ENCODE peak calls at places on chromosomes 12 and 14, in four cellular contexts. M is GM19239, E is head of caudate nucleus, I is H7. S is an unnamed sample.

GRCh38 chr14:101322223-101322622 is 239.1 kb upstream of the DIO3 start:
- DNase-seq in M (no peak), E (no peak), I (no peak), S (no peak)

GRCh38 chr14:69008411-69008810 is 29.3 kb upstream of the ACTN1 start:
- DNase-seq in M (no peak), E (no peak), I (no peak), S (no peak)

GRCh38 chr12:120539303-120539702 is 5.1 kb downstream of the RNF10 start:
- DNase-seq in M (no peak), E (no peak), I (no peak), S (no peak)

GRCh38 chr14:37464192-37464858 is 130.7 kb downstream of the FOXA1 start:
- DNase-seq in M (no peak), E (no peak), I (no peak), S (no peak)

GRCh38 chr12:105523164-105524057 is 192.9 kb downstream of the C12orf75 start:
- DNase-seq in M (no peak), E (no peak), I (no peak), S (no peak)

GRCh38 chr12:65474831-65475230 is 196.3 kb downstream of the MSRB3 start:
- DNase-seq in M (no peak), E (no peak), I (no peak), S (no peak)

GRCh38 chr12:21710944-21711343 is 53.3 kb upstream of the LDHB start:
- DNase-seq in M (no peak), E (no peak), I (no peak), S (no peak)

GRCh38 chr12:42270596-42270995 is 32.5 kb upstream of the YAF2 start:
- DNase-seq in M (no peak), E (no peak), I (no peak), S (no peak)

GRCh38 chr14:74302160-74302628 is 540 bp downstream of the ABCD4 start:
- DNase-seq in M (peak; percentile 57), E (no peak), I (peak; percentile 48), S (no peak)

GRCh38 chr12:6224550-6224949 is 24.4 kb downstream of the CD9 start:
- DNase-seq in M (no peak), E (peak; percentile 88), I (no peak), S (no peak)

GRCh38 chr12:102026728-102027127 is 35.1 kb downstream of the WASHC3 start:
- DNase-seq in M (no peak), E (no peak), I (peak; percentile 16), S (no peak)

GRCh38 chr12:114841557-114842251 is 157.7 kb upstream of the TBX3 start:
- DNase-seq in M (no peak), E (no peak), I (peak; percentile 69), S (no peak)

GRCh38 chr12:66441905-66442559 is 139.7 kb downstream of the HELB start:
- DNase-seq in M (no peak), E (no peak), I (no peak), S (no peak)

GRCh38 chr14:61107148-61107641 is 126.2 kb downstream of the SLC38A6 start:
- DNase-seq in M (no peak), E (no peak), I (no peak), S (no peak)

GRCh38 chr12:52258335-52258901 is 16.0 kb upstream of the KRT86 start:
- DNase-seq in M (no peak), E (no peak), I (peak; percentile 89), S (no peak)

GRCh38 chr12:100398307-100398706 is 41.4 kb downstream of the SLC17A8 start:
- DNase-seq in M (no peak), E (no peak), I (no peak), S (no peak)

GRCh38 chr14:64294672-64295413 is 672 bp upstream of the ESR2 start:
- DNase-seq in M (peak; percentile 76), E (peak; percentile 79), I (peak; percentile 93), S (peak; percentile 79)

S was measured in naive thymus-derived CD8-positive, alpha-beta T cell.